ENCODE peak calls at places on chromosomes 2 and 18, in six cellular contexts. One of them, this sample, is unnamed.

GRCh38 chr2:152822669-152823068 is 104.2 kb downstream of the ARL6IP6 start:
- DNase-seq in HuH-7.5: no peak
- DNase-seq in posterior vena cava: no peak
- DNase-seq in mesendoderm: no peak
- DNase-seq in NCI-H1694 treated with DMSO at 0.1 percent for 48 hours: no peak
- DNase-seq in fibroblast of mammary gland: no peak
- DNase-seq in this sample: no peak

GRCh38 chr2:72788756-72789155 is 37.1 kb downstream of the EXOC6B start:
- DNase-seq in mesendoderm: no peak
- DNase-seq in HuH-7.5: no peak
- DNase-seq in NCI-H1694 treated with DMSO at 0.1 percent for 48 hours: no peak
- DNase-seq in posterior vena cava: no peak
- DNase-seq in fibroblast of mammary gland: peak
- DNase-seq in this sample: no peak

GRCh38 chr2:225270861-225271260 is 128.6 kb upstream of the NYAP2 start:
- DNase-seq in HuH-7.5: no peak
- DNase-seq in fibroblast of mammary gland: peak
- DNase-seq in NCI-H1694 treated with DMSO at 0.1 percent for 48 hours: peak
- DNase-seq in posterior vena cava: no peak
- DNase-seq in mesendoderm: peak
- DNase-seq in this sample: peak

GRCh38 chr2:36013064-36013463 is 342.5 kb upstream of the CRIM1 start:
- DNase-seq in posterior vena cava: no peak
- DNase-seq in mesendoderm: no peak
- DNase-seq in HuH-7.5: no peak
- DNase-seq in NCI-H1694 treated with DMSO at 0.1 percent for 48 hours: no peak
- DNase-seq in fibroblast of mammary gland: no peak
- DNase-seq in this sample: no peak

GRCh38 chr2:121735520-121736074 is 1.1 kb downstream of the NIFK start:
- DNase-seq in mesendoderm: no peak
- DNase-seq in posterior vena cava: no peak
- DNase-seq in NCI-H1694 treated with DMSO at 0.1 percent for 48 hours: no peak
- DNase-seq in HuH-7.5: no peak
- DNase-seq in fibroblast of mammary gland: peak
- DNase-seq in this sample: peak

GRCh38 chr2:7722212-7722910 is 805.1 kb downstream of the RNF144A start:
- DNase-seq in HuH-7.5: no peak
- DNase-seq in fibroblast of mammary gland: no peak
- DNase-seq in posterior vena cava: no peak
- DNase-seq in NCI-H1694 treated with DMSO at 0.1 percent for 48 hours: no peak
- DNase-seq in mesendoderm: no peak
- DNase-seq in this sample: no peak

GRCh38 chr2:216882876-216883275 is 23.0 kb upstream of the TNP1 start:
- DNase-seq in mesendoderm: peak
- DNase-seq in fibroblast of mammary gland: no peak
- DNase-seq in HuH-7.5: no peak
- DNase-seq in NCI-H1694 treated with DMSO at 0.1 percent for 48 hours: no peak
- DNase-seq in posterior vena cava: no peak
- DNase-seq in this sample: no peak

GRCh38 chr18:50847192-50847591 is 27.4 kb upstream of the MRO start:
- DNase-seq in fibroblast of mammary gland: peak
- DNase-seq in NCI-H1694 treated with DMSO at 0.1 percent for 48 hours: no peak
- DNase-seq in mesendoderm: no peak
- DNase-seq in HuH-7.5: no peak
- DNase-seq in posterior vena cava: no peak
- DNase-seq in this sample: no peak

GRCh38 chr2:42722328-42723190 is 41.4 kb downstream of the OXER1 start:
- DNase-seq in NCI-H1694 treated with DMSO at 0.1 percent for 48 hours: no peak
- DNase-seq in mesendoderm: peak
- DNase-seq in posterior vena cava: no peak
- DNase-seq in HuH-7.5: no peak
- DNase-seq in fibroblast of mammary gland: peak
- DNase-seq in this sample: no peak

GRCh38 chr2:36381965-36382364 is 26.4 kb downstream of the CRIM1 start:
- DNase-seq in posterior vena cava: no peak
- DNase-seq in fibroblast of mammary gland: no peak
- DNase-seq in NCI-H1694 treated with DMSO at 0.1 percent for 48 hours: no peak
- DNase-seq in mesendoderm: no peak
- DNase-seq in HuH-7.5: no peak
- DNase-seq in this sample: no peak

GRCh38 chr18:58195278-58195721 is 151.3 kb downstream of the NEDD4L start:
- DNase-seq in mesendoderm: peak
- DNase-seq in fibroblast of mammary gland: no peak
- DNase-seq in HuH-7.5: no peak
- DNase-seq in NCI-H1694 treated with DMSO at 0.1 percent for 48 hours: no peak
- DNase-seq in posterior vena cava: no peak
- DNase-seq in this sample: peak

GRCh38 chr2:70528276-70528675 is 25.4 kb downstream of the TGFA start:
- DNase-seq in NCI-H1694 treated with DMSO at 0.1 percent for 48 hours: no peak
- DNase-seq in HuH-7.5: no peak
- DNase-seq in mesendoderm: no peak
- DNase-seq in posterior vena cava: no peak
- DNase-seq in fibroblast of mammary gland: no peak
- DNase-seq in this sample: no peak